ENCODE peak calls at places on chromosomes 16 and 17, in six cellular contexts. R is tibial nerve, V is brain microvascular endothelial cell, F is spleen, Q is PC-3, I is HCT116. W is an unnamed sample.
A peak's percentile ranks its signal among the peaks of the same experiment; 100 is the strongest.

GRCh38 chr17:32266389-32267269 is 997 bp downstream of the RHBDL3 start:
- DNase-seq in I (no peak), Q (no peak), F (peak; percentile 72), R (no peak), V (no peak), W (no peak)

GRCh38 chr16:67191995-67192681 is at the start of gene E2F4:
- DNase-seq in F (peak; percentile 99), I (peak; percentile 85), R (peak; percentile 78), V (peak; percentile 79), Q (peak; percentile 88), W (peak; percentile 75)

GRCh38 chr16:54361813-54362212 is 75.2 kb upstream of the IRX3 start:
- DNase-seq in I (no peak), R (no peak), V (no peak), F (no peak), Q (no peak), W (no peak)

GRCh38 chr17:50015146-50015545 is 20.1 kb upstream of the DLX3 start:
- DNase-seq in Q (no peak), V (no peak), R (no peak), I (no peak), F (no peak), W (no peak)

GRCh38 chr16:10069374-10069773 is 112.9 kb downstream of the GRIN2A start:
- DNase-seq in F (no peak), I (no peak), Q (no peak), V (no peak), R (no peak), W (no peak)

GRCh38 chr17:67132366-67132765 is 88.0 kb downstream of the CACNG1 start:
- DNase-seq in V (no peak), Q (no peak), I (no peak), R (no peak), F (no peak), W (no peak)

GRCh38 chr17:30433514-30433913 is 43.7 kb upstream of the GOSR1 start:
- DNase-seq in I (peak; percentile 37), Q (peak; percentile 78), R (no peak), F (no peak), V (peak; percentile 97), W (peak; percentile 65)

GRCh38 chr17:35244345-35245195 is 1.7 kb downstream of the SLFN5 start:
- DNase-seq in R (peak; percentile 76), Q (peak; percentile 73), I (peak; percentile 33), F (peak; percentile 89), V (peak; percentile 95), W (peak; percentile 58)

GRCh38 chr17:72743037-72743467 is 349.4 kb downstream of the SLC39A11 start:
- DNase-seq in I (no peak), R (no peak), V (no peak), F (no peak), Q (no peak), W (no peak)

GRCh38 chr17:8981443-8981842 is 15.9 kb upstream of the PIK3R5 start:
- DNase-seq in I (no peak), F (no peak), V (no peak), R (no peak), Q (no peak), W (no peak)

GRCh38 chr17:59311051-59311468 is 20.4 kb upstream of the YPEL2 start:
- DNase-seq in F (no peak), V (peak; percentile 49), Q (peak; percentile 88), R (no peak), I (peak; percentile 78), W (no peak)

GRCh38 chr16:88202207-88202745 is 180.5 kb upstream of the ZNF469 start:
- DNase-seq in F (no peak), R (no peak), V (no peak), I (no peak), Q (no peak), W (no peak)

GRCh38 chr17:58284613-58285421 is 4.1 kb upstream of the MPO start:
- DNase-seq in R (no peak), F (no peak), V (no peak), I (no peak), Q (no peak), W (no peak)

GRCh38 chr16:22370038-22370541 is 4.3 kb downstream of the CDR2 start:
- DNase-seq in F (no peak), R (no peak), Q (peak; percentile 40), I (no peak), V (no peak), W (no peak)

GRCh38 chr16:78448658-78449327 is 349.3 kb downstream of the WWOX start:
- DNase-seq in V (no peak), F (no peak), I (no peak), Q (no peak), R (no peak), W (no peak)

GRCh38 chr17:72913315-72913714 is 179.2 kb downstream of the SLC39A11 start:
- DNase-seq in V (no peak), I (no peak), R (no peak), F (no peak), Q (peak; percentile 38), W (no peak)

GRCh38 chr17:57597531-57598453 is 147.3 kb downstream of the CCDC182 start:
- DNase-seq in R (peak; percentile 43), V (peak; percentile 69), Q (peak; percentile 85), I (peak; percentile 65), F (no peak), W (no peak)

DNA sequence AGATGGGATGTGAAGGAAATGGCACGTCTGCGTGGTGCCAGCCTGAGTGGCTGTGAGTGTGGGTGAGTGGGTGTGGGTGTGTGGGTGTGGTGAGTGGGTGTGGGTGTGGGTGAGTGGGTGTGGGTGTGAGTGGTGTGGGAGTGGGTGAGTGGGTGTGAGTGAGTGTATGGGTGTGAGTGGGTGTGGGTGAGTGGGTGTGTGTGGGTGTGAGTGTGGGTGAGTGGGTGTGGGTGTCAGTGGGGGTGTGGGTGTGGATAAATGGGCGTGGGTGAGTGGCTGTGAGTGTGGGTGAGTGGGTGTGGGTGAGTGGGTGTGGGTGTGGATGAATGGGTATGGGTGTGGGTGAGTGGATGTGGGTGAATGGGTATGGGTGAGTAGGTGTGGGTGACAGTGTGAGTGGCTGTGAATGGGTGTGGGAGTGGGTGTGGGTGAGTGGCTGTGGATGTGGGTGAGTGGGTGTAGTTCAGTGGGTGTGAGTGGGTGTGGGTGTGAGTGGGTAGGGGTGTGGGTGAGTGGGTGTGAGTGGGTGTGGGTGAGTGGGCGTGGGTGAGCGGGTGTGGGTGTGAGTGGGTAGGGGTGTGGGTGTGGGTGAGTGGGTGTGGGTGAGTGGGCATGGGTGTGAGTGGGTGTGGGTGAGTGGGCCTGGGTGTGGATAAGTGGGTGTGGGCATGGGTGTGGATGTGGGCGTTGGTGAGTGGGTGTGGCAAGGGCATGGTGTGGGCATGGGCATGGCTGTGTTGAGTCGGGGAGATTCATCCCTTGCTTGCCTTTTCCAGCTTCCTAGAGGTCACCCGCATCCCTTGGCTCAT is 80.8 kb downstream of the ZDHHC7 start:
- DNase-seq in R (no peak), I (no peak), Q (no peak), F (peak; percentile 50), V (no peak), W (no peak)
- H3K27ac ChIP-seq in R (no peak overlapping the region), I (no peak overlapping the region), Q (no peak overlapping the region), F (peak overlapping the region; percentile 75), V (no peak overlapping the region), W (no peak overlapping the region)

DNA sequence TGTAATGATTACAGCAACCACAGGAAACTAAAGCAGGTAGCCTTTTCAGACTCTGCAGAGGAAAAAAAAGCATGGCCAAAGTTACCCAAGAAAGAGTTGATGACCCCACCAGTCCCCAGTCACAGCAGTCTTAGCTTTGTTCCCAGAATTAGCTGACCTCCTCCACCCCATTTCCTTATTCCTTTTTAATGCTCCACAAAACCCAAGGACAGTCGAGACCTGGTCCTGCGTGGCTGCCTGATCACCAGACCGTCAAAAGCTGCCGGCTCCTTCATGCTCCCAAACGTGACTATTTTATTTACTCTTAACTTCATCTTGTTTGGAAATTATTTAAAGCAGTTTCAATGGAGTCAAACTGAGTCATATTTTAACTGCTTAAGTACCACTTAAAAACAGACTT is 28.7 kb upstream of the MED9 start:
- DNase-seq in V (no peak), R (no peak), Q (no peak), F (no peak), I (no peak), W (no peak)
- H3K27ac ChIP-seq in V (no peak overlapping the region), R (no peak overlapping the region), Q (no peak overlapping the region), F (no peak overlapping the region), I (no peak overlapping the region), W (no peak overlapping the region)

GRCh38 chr17:82218349-82219075 is 5.9 kb upstream of the CCDC57 start:
- DNase-seq in F (peak; percentile 78), I (no peak), R (no peak), Q (no peak), V (no peak), W (no peak)
- H3K27ac ChIP-seq in F (no peak overlapping the region), I (peak overlapping the region; percentile 98), R (no peak overlapping the region), Q (peak overlapping the region; percentile 91), V (no peak overlapping the region), W (no peak overlapping the region)

DNA sequence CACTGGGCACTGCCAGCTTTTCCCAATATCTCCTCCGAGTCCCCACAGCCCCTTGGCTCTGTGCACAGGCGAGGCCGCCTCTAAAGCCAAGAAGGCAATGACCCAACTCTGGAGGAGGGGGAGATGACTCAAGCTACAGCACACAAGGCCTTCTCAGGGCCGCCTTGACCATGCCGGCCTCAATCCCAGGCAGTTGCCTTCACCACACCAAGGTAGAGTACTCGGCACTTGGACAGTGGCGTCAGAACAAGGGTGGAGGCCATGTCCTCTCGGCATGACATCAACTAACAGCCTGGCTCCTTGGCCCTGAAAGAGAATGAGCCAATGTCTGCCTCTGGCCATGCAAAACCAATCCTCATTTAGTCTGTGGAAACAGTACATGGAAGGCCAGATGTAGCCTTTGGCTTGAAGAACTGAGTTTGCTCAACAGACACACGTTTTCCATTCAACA is 139.7 kb downstream of the XYLT1 start:
- DNase-seq in I (no peak), R (no peak), V (no peak), Q (no peak), F (no peak), W (no peak)
- H3K27ac ChIP-seq in I (no peak overlapping the region), R (no peak overlapping the region), V (no peak overlapping the region), Q (no peak overlapping the region), F (no peak overlapping the region), W (no peak overlapping the region)

GRCh38 chr16:30395992-30396560 is 856 bp downstream of the ZNF48 start:
- DNase-seq in R (no peak), I (no peak), Q (no peak), F (no peak), V (no peak), W (no peak)
- H3K27ac ChIP-seq in R (no peak overlapping the region), I (peak overlapping the region; percentile 97), Q (peak overlapping the region; percentile 4), F (peak overlapping the region; percentile 74), V (no peak overlapping the region), W (peak overlapping the region; percentile 66)

GRCh38 chr16:48115299-48115698 is 40.5 kb downstream of the ABCC12 start:
- DNase-seq in F (no peak), V (no peak), I (no peak), Q (no peak), R (no peak), W (no peak)
- H3K27ac ChIP-seq in F (no peak overlapping the region), V (no peak overlapping the region), I (no peak overlapping the region), Q (no peak overlapping the region), R (no peak overlapping the region), W (no peak overlapping the region)

W was measured in epithelial cell of prostate.